ENCODE peak calls at places on chromosomes 1 and 21, in nine cellular contexts. R, H, I, Y, Z, U, P, S and L are unnamed samples.

GRCh38 chr1:198123146-198123545 is 33.7 kb upstream of the NEK7 start:
- DNase-seq in R (no peak), H (no peak), I (no peak), Y (no peak), Z (no peak), U (no peak), P (peak), S (no peak), L (no peak)

GRCh38 chr1:47229031-47229831 is 2.8 kb downstream of the TAL1 start:
- DNase-seq in R (no peak), H (no peak), I (no peak), Y (no peak), Z (no peak), U (no peak), P (no peak), S (no peak), L (no peak)

GRCh38 chr1:244052011-244052727 is 1.1 kb downstream of the ZBTB18 start:
- DNase-seq in R (no peak), H (no peak), I (no peak), Y (no peak), Z (peak), U (no peak), P (no peak), S (no peak), L (no peak)

GRCh38 chr1:203480525-203481084 is 5.0 kb downstream of the PRELP start:
- DNase-seq in R (no peak), H (peak), I (no peak), Y (no peak), Z (no peak), U (peak), P (peak), S (peak), L (peak)

GRCh38 chr1:23539698-23540266 is 8.7 kb upstream of the E2F2 start:
- DNase-seq in R (peak), H (peak), I (peak), Y (peak), Z (peak), U (peak), P (peak), S (peak), L (peak)

GRCh38 chr1:21239181-21239580 is 51.1 kb downstream of the ECE1 start:
- DNase-seq in R (no peak), H (no peak), I (no peak), Y (no peak), Z (no peak), U (peak), P (no peak), S (no peak), L (no peak)

GRCh38 chr1:213041443-213041842 is 9.6 kb upstream of the RPS6KC1 start:
- DNase-seq in R (no peak), H (no peak), I (no peak), Y (no peak), Z (no peak), U (no peak), P (peak), S (no peak), L (no peak)

GRCh38 chr1:115227683-115228082 is 110.4 kb downstream of the NGF start:
- DNase-seq in R (no peak), H (no peak), I (no peak), Y (no peak), Z (no peak), U (no peak), P (no peak), S (no peak), L (no peak)

GRCh38 chr1:159981351-159982055 is 27.5 kb upstream of the SLAMF9 start:
- DNase-seq in R (no peak), H (peak), I (no peak), Y (no peak), Z (no peak), U (no peak), P (no peak), S (no peak), L (no peak)

GRCh38 chr1:20819818-20820217 is 32.7 kb upstream of the HP1BP3 start:
- DNase-seq in R (no peak), H (no peak), I (no peak), Y (no peak), Z (no peak), U (no peak), P (no peak), S (no peak), L (no peak)

GRCh38 chr1:236303675-236304074 is 21.9 kb upstream of the ERO1B start:
- DNase-seq in R (no peak), H (no peak), I (no peak), Y (no peak), Z (no peak), U (peak), P (no peak), S (no peak), L (no peak)

GRCh38 chr1:18734461-18735368 is 104.1 kb downstream of the PAX7 start:
- DNase-seq in R (no peak), H (no peak), I (no peak), Y (no peak), Z (no peak), U (no peak), P (no peak), S (no peak), L (no peak)

DNA sequence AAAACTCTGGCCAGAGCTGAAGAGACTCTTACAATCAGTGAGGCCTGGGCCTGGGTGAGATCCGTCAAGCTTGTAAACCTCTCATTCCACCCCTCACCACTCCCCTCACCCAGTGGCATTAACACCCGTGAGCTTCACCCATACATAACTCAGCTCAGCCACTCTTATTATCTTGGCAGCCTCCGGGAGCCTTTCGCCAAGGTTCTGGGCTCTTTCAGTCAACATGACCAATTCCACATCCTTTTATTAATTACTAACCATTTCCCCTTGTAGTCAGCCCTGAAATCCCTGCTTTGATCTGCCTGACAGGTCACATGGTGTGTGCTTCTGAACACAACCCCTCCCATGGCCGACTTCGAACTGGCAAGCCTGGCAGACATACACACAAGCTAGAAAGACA is 134.8 kb downstream of the SETD4 start:
- DNase-seq in R (no peak), H (peak), I (no peak), Y (no peak), Z (no peak), U (peak), P (peak), S (no peak), L (no peak)
- TF ChIP-seq CTCF in R (no peak), H (no peak), I (no peak), Y (no peak), Z (no peak), U (no peak), P (no peak), S (no peak), L (no peak)

DNA sequence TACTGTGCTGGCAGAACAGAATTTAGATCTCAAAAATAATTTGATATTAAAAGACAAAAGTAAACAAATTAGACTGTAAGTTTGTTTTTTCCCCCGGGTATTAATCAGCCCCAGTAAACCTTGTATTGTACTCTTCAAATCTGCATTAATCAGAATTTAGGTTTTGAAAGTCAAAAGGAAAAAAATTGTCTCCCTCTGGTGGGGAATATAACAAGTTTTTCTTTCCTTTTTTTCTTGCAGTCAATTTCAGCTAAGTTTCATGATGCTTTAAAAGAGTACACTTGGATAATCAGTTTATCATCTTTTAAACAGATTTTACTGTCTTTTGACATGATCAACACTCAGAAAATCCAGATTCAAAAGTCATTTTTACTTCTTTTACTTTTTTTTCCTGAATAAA is 134.5 kb upstream of the PKN2 start:
- DNase-seq in R (no peak), H (no peak), I (no peak), Y (no peak), Z (no peak), U (no peak), P (peak), S (no peak), L (no peak)
- TF ChIP-seq CTCF in R (no peak), H (no peak), I (peak), Y (no peak), Z (no peak), U (peak), P (peak), S (peak), L (no peak)

DNA sequence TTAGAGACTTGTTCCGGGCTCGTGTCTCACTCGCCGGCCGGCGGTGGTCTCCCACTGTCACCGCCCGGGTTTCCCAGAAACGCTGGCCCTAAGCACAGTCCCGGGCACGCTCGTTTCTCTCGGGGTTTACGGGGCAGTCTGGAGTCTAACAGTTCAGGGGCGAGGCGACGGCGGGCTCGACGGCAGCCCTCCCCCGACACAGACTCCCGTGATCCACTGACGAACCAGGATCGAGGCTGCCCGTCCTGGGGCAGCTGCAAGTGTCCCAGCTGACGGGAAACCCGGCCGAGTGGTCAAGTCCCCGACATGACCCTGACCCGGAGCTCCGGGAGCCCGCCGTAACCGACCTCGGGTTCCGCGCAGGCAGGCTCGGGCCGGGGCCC is 511 bp downstream of the UBE2J2 start:
- DNase-seq in R (no peak), H (no peak), I (no peak), Y (no peak), Z (no peak), U (no peak), P (no peak), S (no peak), L (no peak)
- TF ChIP-seq CTCF in R (no peak), H (no peak), I (no peak), Y (no peak), Z (no peak), U (no peak), P (no peak), S (no peak), L (no peak)

GRCh38 chr1:51313268-51313852 is 17.0 kb downstream of the TTC39A start:
- DNase-seq in R (no peak), H (no peak), I (no peak), Y (no peak), Z (no peak), U (no peak), P (no peak), S (no peak), L (no peak)
- TF ChIP-seq CTCF in R (no peak), H (no peak), I (peak), Y (no peak), Z (peak), U (no peak), P (peak), S (no peak), L (no peak)

GRCh38 chr1:57018119-57018518 is 52.3 kb upstream of the C8B start:
- DNase-seq in R (no peak), H (no peak), I (no peak), Y (no peak), Z (no peak), U (no peak), P (no peak), S (no peak), L (no peak)

GRCh38 chr1:57019240-57019805 is 53.5 kb upstream of the C8B start:
- DNase-seq in R (no peak), H (no peak), I (no peak), Y (no peak), Z (no peak), U (no peak), P (no peak), S (no peak), L (no peak)

GRCh38 chr1:57017201-57017600 is 51.4 kb upstream of the C8B start:
- DNase-seq in R (no peak), H (no peak), I (no peak), Y (no peak), Z (no peak), U (no peak), P (no peak), S (no peak), L (no peak)

GRCh38 chr1:57015071-57015470 is 49.3 kb upstream of the C8B start:
- DNase-seq in R (no peak), H (no peak), I (no peak), Y (no peak), Z (no peak), U (no peak), P (no peak), S (no peak), L (no peak)

GRCh38 chr1:57017717-57018116 is 51.9 kb upstream of the C8B start:
- DNase-seq in R (no peak), H (no peak), I (no peak), Y (no peak), Z (no peak), U (no peak), P (peak), S (no peak), L (no peak)
- TF ChIP-seq CTCF in R (no peak), H (no peak), I (peak), Y (no peak), Z (no peak), U (no peak), P (peak), S (peak), L (no peak)

DNA sequence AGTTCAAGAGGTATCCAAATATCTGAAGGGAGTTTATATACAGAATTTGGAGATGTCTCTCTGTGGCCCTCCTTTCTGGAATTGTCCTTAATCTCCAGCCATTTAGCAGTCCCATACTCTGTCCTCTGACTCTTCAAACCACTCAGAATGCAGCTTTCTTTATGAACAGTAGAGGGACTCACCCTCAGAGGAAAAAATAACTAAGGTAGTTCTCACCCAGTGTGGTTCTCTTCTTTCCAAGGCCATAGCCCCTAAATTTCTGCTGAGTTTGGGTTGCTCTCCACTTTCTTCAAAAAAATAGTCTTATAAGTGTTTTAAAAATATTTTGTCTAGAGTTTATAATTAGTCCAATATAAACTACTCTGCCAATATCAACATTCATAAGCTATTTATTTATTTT is 369.7 kb downstream of the MATN1 start:
- DNase-seq in R (no peak), H (no peak), I (no peak), Y (no peak), Z (no peak), U (peak), P (no peak), S (no peak), L (no peak)
- TF ChIP-seq CTCF in R (no peak), H (no peak), I (peak), Y (no peak), Z (peak), U (no peak), P (no peak), S (peak), L (no peak)

GRCh38 chr1:180182721-180183311 is 28.1 kb downstream of the QSOX1 start:
- DNase-seq in R (no peak), H (no peak), I (no peak), Y (no peak), Z (no peak), U (no peak), P (no peak), S (no peak), L (no peak)

GRCh38 chr1:180179162-180179957 is 24.7 kb downstream of the QSOX1 start:
- DNase-seq in R (no peak), H (no peak), I (no peak), Y (no peak), Z (no peak), U (no peak), P (no peak), S (no peak), L (no peak)

GRCh38 chr1:180183426-180183825 is 28.8 kb downstream of the QSOX1 start:
- DNase-seq in R (no peak), H (no peak), I (no peak), Y (no peak), Z (no peak), U (no peak), P (no peak), S (no peak), L (no peak)

GRCh38 chr1:180181996-180182675 is 27.5 kb downstream of the QSOX1 start:
- DNase-seq in R (no peak), H (no peak), I (no peak), Y (no peak), Z (no peak), U (no peak), P (no peak), S (no peak), L (no peak)

DNA sequence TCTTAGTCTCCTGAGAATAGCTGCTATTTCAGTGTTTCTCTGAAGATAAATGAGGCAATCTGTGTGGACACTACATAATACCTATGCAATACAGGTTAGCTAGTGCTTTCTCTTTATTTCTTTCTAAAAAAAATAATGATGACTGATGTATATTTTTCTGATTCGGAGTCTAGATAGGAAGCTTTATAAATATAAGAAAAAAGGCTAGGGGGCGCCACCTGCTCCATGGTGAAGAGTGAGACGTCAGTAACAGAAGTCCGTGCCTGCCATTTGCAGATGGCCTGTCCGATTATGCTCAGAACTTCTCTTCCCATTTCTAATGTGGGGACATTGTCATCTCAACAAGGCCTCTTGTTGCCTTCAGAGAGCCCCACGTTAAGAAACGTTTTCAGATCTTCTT is 26.4 kb downstream of the QSOX1 start:
- DNase-seq in R (no peak), H (no peak), I (no peak), Y (no peak), Z (no peak), U (no peak), P (peak), S (no peak), L (no peak)
- TF ChIP-seq CTCF in R (peak), H (no peak), I (peak), Y (no peak), Z (peak), U (peak), P (peak), S (peak), L (no peak)